ENCODE peak calls at places on chromosomes 16 and 17, in nine cellular contexts. A is K562, M is mammary epithelial cell, I is PC-3, D is cardiac muscle cell, W is A549, T is fibroblast of pulmonary artery, O is Panc1, F is thoracic aorta. L is an unnamed sample.

GRCh38 chr17:47265983-47266541 is 12.4 kb downstream of the ITGB3 start:
- DNase-seq in A (peak), M (peak), I (peak), D (no peak), W (no peak), T (peak), O (no peak), F (peak), L (no peak)

GRCh38 chr17:45675892-45676291 is 108.2 kb upstream of the CRHR1 start:
- DNase-seq in A (no peak), M (no peak), I (no peak), D (no peak), W (no peak), T (no peak), O (no peak), F (no peak), L (no peak)

GRCh38 chr16:14286381-14287230 is 215.5 kb downstream of the MRTFB start:
- DNase-seq in A (no peak), M (no peak), I (no peak), D (no peak), W (no peak), T (peak), O (no peak), F (no peak), L (no peak)

GRCh38 chr17:46772013-46772878 is 46.2 kb downstream of the WNT3 start:
- DNase-seq in A (peak), M (peak), I (peak), D (peak), W (peak), T (no peak), O (no peak), F (no peak), L (peak)

GRCh38 chr16:3266873-3267537 is 10.6 kb upstream of the MEFV start:
- DNase-seq in A (peak), M (peak), I (peak), D (peak), W (peak), T (peak), O (peak), F (no peak), L (no peak)

GRCh38 chr16:22763655-22764054 is 50.3 kb upstream of the HS3ST2 start:
- DNase-seq in A (no peak), M (no peak), I (no peak), D (peak), W (no peak), T (no peak), O (no peak), F (no peak), L (no peak)

GRCh38 chr17:3802461-3803307 is 1.7 kb upstream of the ITGAE start:
- DNase-seq in A (no peak), M (peak), I (peak), D (no peak), W (no peak), T (peak), O (no peak), F (no peak), L (no peak)

GRCh38 chr16:1537763-1538289 is 4.4 kb downstream of the TMEM204 start:
- DNase-seq in A (no peak), M (no peak), I (no peak), D (no peak), W (no peak), T (no peak), O (no peak), F (no peak), L (no peak)

GRCh38 chr17:75681289-75681688 is 14.2 kb downstream of the SAP30BP start:
- DNase-seq in A (no peak), M (peak), I (peak), D (no peak), W (no peak), T (no peak), O (no peak), F (no peak), L (no peak)

GRCh38 chr17:1142503-1143095 is 37.2 kb downstream of the ABR start:
- DNase-seq in A (no peak), M (no peak), I (no peak), D (no peak), W (no peak), T (no peak), O (no peak), F (no peak), L (no peak)

GRCh38 chr17:66272699-66273390 is 29.6 kb upstream of the PRKCA start:
- DNase-seq in A (peak), M (peak), I (peak), D (no peak), W (peak), T (peak), O (no peak), F (peak), L (no peak)

GRCh38 chr17:79420318-79421243 is 190.3 kb downstream of the RBFOX3 start:
- DNase-seq in A (peak), M (peak), I (peak), D (peak), W (peak), T (peak), O (no peak), F (no peak), L (no peak)

GRCh38 chr17:17381438-17382059 is 78.4 kb downstream of the NT5M start:
- DNase-seq in A (no peak), M (no peak), I (no peak), D (no peak), W (no peak), T (no peak), O (no peak), F (no peak), L (no peak)

GRCh38 chr17:17685775-17686291 is 4.6 kb downstream of the RAI1 start:
- DNase-seq in A (peak), M (peak), I (peak), D (no peak), W (peak), T (peak), O (no peak), F (no peak), L (no peak)

GRCh38 chr16:14013571-14014283 is 57.4 kb upstream of the MRTFB start:
- DNase-seq in A (no peak), M (peak), I (peak), D (peak), W (peak), T (peak), O (peak), F (peak), L (no peak)

DNA sequence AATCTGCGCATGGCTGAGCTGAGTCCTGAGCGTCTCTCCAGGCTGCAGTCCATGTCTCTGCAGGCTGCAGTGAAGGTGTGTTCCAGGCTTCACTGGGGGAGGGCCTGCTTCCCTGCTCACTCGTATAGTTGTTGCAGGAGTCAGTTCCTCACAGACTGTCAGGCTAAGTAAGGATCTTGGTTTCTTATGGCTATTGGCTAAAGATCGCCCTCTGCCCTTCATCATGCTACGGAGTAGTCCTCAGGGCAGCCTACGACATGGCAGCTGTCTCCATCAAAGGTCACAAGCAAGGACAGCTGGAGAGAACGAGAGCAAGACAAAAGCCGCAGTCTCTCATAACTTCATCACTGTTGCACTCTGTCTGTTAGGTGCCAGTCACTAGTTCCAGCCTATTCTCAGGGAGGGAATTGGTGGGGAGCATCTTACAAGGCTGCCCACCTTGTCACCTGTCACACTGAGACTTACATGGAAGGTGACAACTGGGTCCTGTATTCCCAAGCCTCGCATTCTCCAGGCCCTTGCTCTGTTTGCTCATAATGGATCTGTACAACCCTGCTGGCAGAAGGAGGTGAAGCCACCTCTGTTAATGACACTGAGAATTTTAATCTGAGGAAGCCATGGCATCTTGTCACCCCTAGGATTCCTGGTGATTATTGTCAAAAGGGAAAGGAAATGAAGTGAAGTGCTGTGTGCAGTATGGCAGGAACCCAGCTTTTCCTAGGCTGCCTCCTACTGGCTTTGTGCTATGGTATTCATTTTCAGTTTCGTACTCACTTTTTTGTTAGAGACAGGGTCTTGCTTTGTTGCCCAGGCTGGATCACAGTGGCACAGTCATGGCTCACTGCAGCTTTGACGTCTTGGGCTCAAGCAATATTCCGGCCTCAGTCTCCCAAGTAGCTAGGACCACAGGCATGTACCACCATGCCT is 43.4 kb downstream of the MFSD11 start:
- DNase-seq in A (no peak), M (no peak), I (no peak), D (peak), W (no peak), T (no peak), O (no peak), F (no peak), L (no peak)
- TF ChIP-seq CTCF in A (peak), M (peak), I (peak), D (no peak), W (no peak), T (no peak), O (no peak), F (no peak), L (no peak)

GRCh38 chr17:40301315-40301714 is 7.7 kb upstream of the RARA start:
- DNase-seq in A (peak), M (no peak), I (peak), D (no peak), W (no peak), T (no peak), O (no peak), F (no peak), L (no peak)
- TF ChIP-seq CTCF in A (peak), M (peak), I (peak), D (no peak), W (peak), T (no peak), O (peak), F (no peak), L (peak)

GRCh38 chr17:28878158-28878910 is 19.2 kb downstream of the FLOT2 start:
- DNase-seq in A (no peak), M (peak), I (no peak), D (no peak), W (no peak), T (no peak), O (no peak), F (no peak), L (no peak)

GRCh38 chr17:28879886-28880571 is 17.5 kb downstream of the FLOT2 start:
- DNase-seq in A (peak), M (no peak), I (no peak), D (no peak), W (no peak), T (no peak), O (no peak), F (no peak), L (no peak)

GRCh38 chr17:28881533-28882056 is 15.9 kb downstream of the FLOT2 start:
- DNase-seq in A (no peak), M (no peak), I (no peak), D (no peak), W (no peak), T (no peak), O (no peak), F (no peak), L (no peak)

GRCh38 chr17:28880572-28880945 is 17.0 kb downstream of the FLOT2 start:
- DNase-seq in A (no peak), M (peak), I (no peak), D (no peak), W (no peak), T (no peak), O (no peak), F (no peak), L (no peak)

DNA sequence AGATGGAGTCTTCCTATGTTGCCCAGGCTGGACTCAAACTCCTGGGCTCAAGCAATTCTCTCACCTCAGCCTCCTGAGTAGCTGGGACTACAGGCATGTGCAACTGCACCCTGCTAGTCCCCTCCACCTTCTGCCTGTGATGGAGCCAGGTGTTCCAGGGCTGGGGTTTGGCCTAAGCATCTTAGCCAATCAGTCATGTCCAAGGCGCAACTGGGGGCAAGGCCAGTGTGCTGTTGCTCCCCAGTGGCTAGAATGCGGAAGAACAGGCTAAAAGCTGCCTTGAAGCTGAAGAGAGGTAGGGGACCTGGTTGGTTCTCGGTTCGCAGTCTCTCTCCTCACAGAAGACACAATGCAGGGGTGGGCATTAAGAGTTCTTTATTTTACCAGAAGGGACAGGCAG is 18.6 kb downstream of the FLOT2 start:
- DNase-seq in A (peak), M (peak), I (peak), D (peak), W (peak), T (peak), O (no peak), F (no peak), L (peak)
- TF ChIP-seq CTCF in A (peak), M (peak), I (peak), D (peak), W (peak), T (peak), O (no peak), F (no peak), L (peak)

GRCh38 chr17:30091771-30092170 is 24.8 kb upstream of the NSRP1 start:
- DNase-seq in A (no peak), M (no peak), I (peak), D (no peak), W (no peak), T (peak), O (peak), F (no peak), L (no peak)

GRCh38 chr17:30091166-30091670 is 25.4 kb upstream of the NSRP1 start:
- DNase-seq in A (no peak), M (no peak), I (no peak), D (no peak), W (no peak), T (peak), O (no peak), F (no peak), L (no peak)

GRCh38 chr17:30093463-30094147 is 23.0 kb upstream of the NSRP1 start:
- DNase-seq in A (peak), M (peak), I (peak), D (peak), W (peak), T (peak), O (peak), F (no peak), L (peak)

GRCh38 chr17:30092886-30093285 is 23.7 kb upstream of the NSRP1 start:
- DNase-seq in A (no peak), M (no peak), I (no peak), D (no peak), W (no peak), T (no peak), O (no peak), F (no peak), L (no peak)

GRCh38 chr17:30095507-30096244 is 20.9 kb upstream of the NSRP1 start:
- DNase-seq in A (peak), M (peak), I (peak), D (peak), W (peak), T (peak), O (peak), F (no peak), L (peak)
- TF ChIP-seq CTCF in A (peak), M (peak), I (peak), D (peak), W (peak), T (peak), O (peak), F (peak), L (peak)

GRCh38 chr16:87938412-87938949 is 2.2 kb upstream of the CA5A start:
- DNase-seq in A (no peak), M (no peak), I (no peak), D (no peak), W (no peak), T (no peak), O (no peak), F (no peak), L (no peak)

GRCh38 chr16:87939562-87940423 is 3.5 kb upstream of the CA5A start:
- DNase-seq in A (no peak), M (no peak), I (no peak), D (no peak), W (no peak), T (no peak), O (no peak), F (no peak), L (no peak)

GRCh38 chr16:87946596-87947350 is 4.5 kb upstream of the BANP start:
- DNase-seq in A (no peak), M (no peak), I (no peak), D (no peak), W (no peak), T (no peak), O (no peak), F (no peak), L (no peak)

GRCh38 chr16:87945351-87946042 is 5.7 kb upstream of the BANP start:
- DNase-seq in A (no peak), M (peak), I (peak), D (peak), W (no peak), T (peak), O (no peak), F (no peak), L (peak)

DNA sequence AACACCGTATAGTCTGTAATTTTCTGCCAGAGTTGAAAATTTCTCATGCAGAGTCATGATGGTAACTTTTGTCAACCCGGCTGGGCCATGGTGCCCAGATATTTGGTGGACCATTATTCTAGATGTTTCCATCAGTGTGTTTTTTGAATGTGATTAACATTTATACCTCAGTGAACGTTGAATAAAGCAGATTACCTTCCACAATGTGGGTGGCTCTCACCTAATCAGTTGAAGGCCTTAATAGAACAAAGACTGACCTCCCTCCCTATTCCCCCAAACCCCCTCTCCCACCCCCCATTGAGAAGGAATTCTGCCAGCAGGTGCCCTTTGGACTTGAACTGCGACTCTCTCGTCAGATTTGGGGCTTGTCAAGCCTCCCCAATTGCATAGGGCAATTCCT is 6.4 kb upstream of the CA5A start:
- DNase-seq in A (no peak), M (no peak), I (no peak), D (no peak), W (no peak), T (no peak), O (no peak), F (no peak), L (no peak)
- TF ChIP-seq CTCF in A (no peak), M (no peak), I (no peak), D (no peak), W (no peak), T (no peak), O (no peak), F (no peak), L (no peak)

DNA sequence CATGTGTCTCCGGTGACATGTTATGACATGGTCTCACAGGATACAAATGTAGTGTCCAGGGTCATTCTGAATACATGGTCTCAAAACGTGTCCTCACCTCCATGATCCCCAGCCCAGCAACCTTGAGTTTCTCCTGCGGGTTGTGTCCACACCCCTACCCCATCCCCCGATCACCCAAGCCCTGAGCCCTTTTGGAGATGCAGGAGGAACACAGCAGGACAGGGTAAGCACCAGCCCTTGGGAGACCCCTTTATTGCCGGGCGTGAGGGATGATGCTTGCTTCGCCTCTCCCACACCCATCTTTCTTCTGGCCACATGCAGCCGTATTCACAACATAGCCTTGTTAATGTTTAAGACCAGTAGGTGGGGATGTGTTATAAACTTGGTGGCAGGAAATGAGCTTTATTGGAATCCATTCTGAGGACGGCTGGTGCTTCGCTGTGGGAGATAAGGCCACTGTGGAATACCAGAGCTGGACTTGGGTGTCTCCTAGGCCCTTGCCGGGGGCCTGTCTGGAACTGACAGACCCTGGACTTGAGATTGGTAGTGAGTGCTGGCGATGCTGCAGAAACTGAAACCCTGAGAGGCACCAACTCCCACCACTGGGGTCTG is 5.5 kb downstream of the TMEM132E start:
- DNase-seq in A (peak), M (peak), I (peak), D (peak), W (peak), T (peak), O (no peak), F (no peak), L (peak)
- TF ChIP-seq CTCF in A (peak), M (peak), I (peak), D (peak), W (peak), T (peak), O (no peak), F (no peak), L (peak)

GRCh38 chr16:77169650-77170236 is 21.2 kb upstream of the MON1B start:
- DNase-seq in A (peak), M (peak), I (peak), D (peak), W (peak), T (peak), O (no peak), F (no peak), L (peak)
- TF ChIP-seq CTCF in A (peak), M (peak), I (peak), D (peak), W (peak), T (peak), O (peak), F (no peak), L (peak)

GRCh38 chr16:87681990-87682570 is 79.8 kb downstream of the JPH3 start:
- DNase-seq in A (peak), M (peak), I (no peak), D (no peak), W (peak), T (peak), O (no peak), F (no peak), L (peak)
- TF ChIP-seq CTCF in A (peak), M (peak), I (peak), D (peak), W (no peak), T (peak), O (no peak), F (no peak), L (peak)

DNA sequence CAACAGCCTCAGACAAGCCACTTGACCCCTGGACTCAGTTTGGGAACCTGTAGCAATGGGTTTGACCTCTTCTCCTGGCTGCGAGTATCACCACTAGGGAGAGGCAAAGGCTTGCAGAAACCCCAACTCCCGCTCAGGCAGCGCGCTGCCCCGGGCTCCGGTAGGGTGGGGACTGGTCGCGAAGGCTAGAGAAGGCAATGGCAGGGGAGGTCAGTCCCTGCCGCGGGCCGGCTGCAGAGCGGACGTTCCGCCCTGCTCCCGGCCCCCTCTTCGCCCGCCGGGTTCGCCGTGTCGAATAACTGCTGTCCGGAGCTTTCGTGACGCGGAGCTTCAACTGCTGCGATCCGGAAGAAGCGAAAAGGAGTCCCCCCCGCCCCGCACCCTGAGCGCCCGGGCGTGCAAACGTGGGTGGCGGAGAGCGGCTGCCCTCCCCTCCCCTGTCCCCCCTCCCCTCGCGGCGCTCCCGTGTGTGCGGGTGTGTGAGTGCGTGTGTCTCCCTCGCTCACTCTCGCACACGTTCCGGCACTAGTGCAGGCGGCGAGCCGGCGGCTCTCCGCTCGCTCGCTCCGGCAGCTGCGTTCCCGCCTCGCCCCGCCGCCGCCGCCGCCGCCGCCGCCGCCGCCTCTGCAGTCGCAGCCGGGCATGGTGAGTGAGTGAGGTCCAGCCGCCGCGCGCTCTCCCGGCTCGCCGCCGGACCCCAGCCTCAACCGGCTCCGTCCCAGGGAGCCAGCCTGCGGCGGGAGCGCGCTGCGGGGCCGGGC is 792 bp upstream of the SHISA6 start:
- DNase-seq in A (no peak), M (no peak), I (no peak), D (peak), W (no peak), T (no peak), O (no peak), F (no peak), L (peak)
- TF ChIP-seq CTCF in A (no peak), M (no peak), I (no peak), D (no peak), W (no peak), T (no peak), O (no peak), F (no peak), L (no peak)